ENCODE peak calls at places on chromosomes 11 and 22, in seven cellular contexts. K is HTR-8/SVneo; F is substantia nigra; J is EH; O is fibroblast of pulmonary artery; A is non-pigmented ciliary epithelial cell; P is stimulated activated CD8-positive, alpha-beta memory T cell treated with anti-CD3 and anti-CD28 coated beads, Interleukin-7, amount 100 ng/mL, for 1 hour. I is an unnamed sample.

GRCh38 chr11:19664896-19665548 is 47.6 kb upstream of the NAV2 start:
- DNase-seq in F (no peak), A (no peak), O (peak), P (no peak), J (peak), K (no peak), I (no peak)

GRCh38 chr22:46881373-46882118 is 119.1 kb downstream of the TBC1D22A start:
- DNase-seq in J (peak), O (no peak), K (peak), F (no peak), P (no peak), A (no peak), I (no peak)

GRCh38 chr11:6206456-6207180 is 1.3 kb downstream of the C11orf42 start:
- DNase-seq in K (no peak), J (peak), O (no peak), F (no peak), P (no peak), A (no peak), I (peak)

GRCh38 chr11:117523680-117524079 is 196.0 kb downstream of the CEP164 start:
- DNase-seq in P (no peak), F (no peak), K (peak), A (peak), O (peak), J (peak), I (no peak)

GRCh38 chr22:50473855-50474671 is 772 bp downstream of the SBF1 start:
- DNase-seq in F (peak), A (peak), O (peak), P (no peak), J (peak), K (no peak), I (no peak)

GRCh38 chr22:34760276-34761008 is 305.5 kb upstream of the ISX start:
- DNase-seq in P (no peak), O (no peak), K (no peak), J (no peak), A (no peak), F (no peak), I (no peak)

GRCh38 chr11:26457660-26458059 is 114.4 kb downstream of the MUC15 start:
- DNase-seq in K (no peak), F (no peak), A (no peak), O (no peak), P (no peak), J (no peak), I (no peak)

GRCh38 chr11:44333271-44334218 is 23.6 kb upstream of the ALX4 start:
- DNase-seq in K (no peak), O (peak), J (peak), F (no peak), A (no peak), P (no peak), I (no peak)

GRCh38 chr11:65132988-65133700 is 1.2 kb downstream of the SYVN1 start:
- DNase-seq in K (no peak), O (no peak), J (peak), P (no peak), F (no peak), A (no peak), I (no peak)

I was measured in AG04449.